ENCODE peak calls at places on chromosomes 6 and 20, in six cellular contexts. One of them, this sample, is unnamed.

GRCh38 chr20:7851031-7851490 is 89.2 kb downstream of the HAO1 start:
- DNase-seq in stimulated activated CD4-positive, alpha-beta T cell treated with anti-CD3 and anti-CD28 coated beads, Interleukin-1b, Interleukin-23, amount 100 ng/mL, for 24 hours: no peak
- DNase-seq in T-helper 17 cell: no peak
- DNase-seq in H7: no peak
- DNase-seq in activated T-cell treated with anti-CD3 and anti-CD28 coated beads, Interleukin-2, amount 50 U/mL, for 24 hours: no peak
- DNase-seq in activated CD8-positive, alpha-beta T cell treated with anti-CD3 and anti-CD28 coated beads for 36 hours: no peak
- DNase-seq in this sample: no peak

GRCh38 chr6:26175428-26176181 is 88.4 kb downstream of the HFE start:
- DNase-seq in H7: peak
- DNase-seq in stimulated activated CD4-positive, alpha-beta T cell treated with anti-CD3 and anti-CD28 coated beads, Interleukin-1b, Interleukin-23, amount 100 ng/mL, for 24 hours: no peak
- DNase-seq in activated CD8-positive, alpha-beta T cell treated with anti-CD3 and anti-CD28 coated beads for 36 hours: peak
- DNase-seq in T-helper 17 cell: no peak
- DNase-seq in activated T-cell treated with anti-CD3 and anti-CD28 coated beads, Interleukin-2, amount 50 U/mL, for 24 hours: no peak
- DNase-seq in this sample: no peak

GRCh38 chr6:87789198-87789899 is 87.3 kb upstream of the AKIRIN2 start:
- DNase-seq in H7: peak
- DNase-seq in T-helper 17 cell: no peak
- DNase-seq in stimulated activated CD4-positive, alpha-beta T cell treated with anti-CD3 and anti-CD28 coated beads, Interleukin-1b, Interleukin-23, amount 100 ng/mL, for 24 hours: no peak
- DNase-seq in activated CD8-positive, alpha-beta T cell treated with anti-CD3 and anti-CD28 coated beads for 36 hours: no peak
- DNase-seq in activated T-cell treated with anti-CD3 and anti-CD28 coated beads, Interleukin-2, amount 50 U/mL, for 24 hours: no peak
- DNase-seq in this sample: no peak

GRCh38 chr6:137112067-137112355 is 61.4 kb downstream of the IL22RA2 start:
- DNase-seq in T-helper 17 cell: no peak
- DNase-seq in activated CD8-positive, alpha-beta T cell treated with anti-CD3 and anti-CD28 coated beads for 36 hours: no peak
- DNase-seq in stimulated activated CD4-positive, alpha-beta T cell treated with anti-CD3 and anti-CD28 coated beads, Interleukin-1b, Interleukin-23, amount 100 ng/mL, for 24 hours: no peak
- DNase-seq in H7: no peak
- DNase-seq in activated T-cell treated with anti-CD3 and anti-CD28 coated beads, Interleukin-2, amount 50 U/mL, for 24 hours: no peak
- DNase-seq in this sample: no peak

GRCh38 chr6:7545509-7546369 is 4.3 kb downstream of the DSP start:
- DNase-seq in T-helper 17 cell: no peak
- DNase-seq in H7: no peak
- DNase-seq in activated CD8-positive, alpha-beta T cell treated with anti-CD3 and anti-CD28 coated beads for 36 hours: no peak
- DNase-seq in activated T-cell treated with anti-CD3 and anti-CD28 coated beads, Interleukin-2, amount 50 U/mL, for 24 hours: no peak
- DNase-seq in stimulated activated CD4-positive, alpha-beta T cell treated with anti-CD3 and anti-CD28 coated beads, Interleukin-1b, Interleukin-23, amount 100 ng/mL, for 24 hours: no peak
- DNase-seq in this sample: no peak

GRCh38 chr20:21396921-21397340 is 395 bp downstream of the NKX2-4 start:
- DNase-seq in activated CD8-positive, alpha-beta T cell treated with anti-CD3 and anti-CD28 coated beads for 36 hours: peak
- DNase-seq in H7: peak
- DNase-seq in stimulated activated CD4-positive, alpha-beta T cell treated with anti-CD3 and anti-CD28 coated beads, Interleukin-1b, Interleukin-23, amount 100 ng/mL, for 24 hours: no peak
- DNase-seq in T-helper 17 cell: peak
- DNase-seq in activated T-cell treated with anti-CD3 and anti-CD28 coated beads, Interleukin-2, amount 50 U/mL, for 24 hours: peak
- DNase-seq in this sample: peak

GRCh38 chr20:24958506-24959385 is 9.7 kb downstream of the CST7 start:
- DNase-seq in activated CD8-positive, alpha-beta T cell treated with anti-CD3 and anti-CD28 coated beads for 36 hours: no peak
- DNase-seq in activated T-cell treated with anti-CD3 and anti-CD28 coated beads, Interleukin-2, amount 50 U/mL, for 24 hours: no peak
- DNase-seq in stimulated activated CD4-positive, alpha-beta T cell treated with anti-CD3 and anti-CD28 coated beads, Interleukin-1b, Interleukin-23, amount 100 ng/mL, for 24 hours: no peak
- DNase-seq in H7: no peak
- DNase-seq in T-helper 17 cell: no peak
- DNase-seq in this sample: peak

GRCh38 chr6:30743099-30744053 is 889 bp upstream of the FLOT1 start:
- DNase-seq in activated CD8-positive, alpha-beta T cell treated with anti-CD3 and anti-CD28 coated beads for 36 hours: peak
- DNase-seq in stimulated activated CD4-positive, alpha-beta T cell treated with anti-CD3 and anti-CD28 coated beads, Interleukin-1b, Interleukin-23, amount 100 ng/mL, for 24 hours: no peak
- DNase-seq in T-helper 17 cell: no peak
- DNase-seq in H7: peak
- DNase-seq in activated T-cell treated with anti-CD3 and anti-CD28 coated beads, Interleukin-2, amount 50 U/mL, for 24 hours: peak
- DNase-seq in this sample: no peak

GRCh38 chr20:39474829-39475228 is 512.7 kb downstream of the DHX35 start:
- DNase-seq in activated CD8-positive, alpha-beta T cell treated with anti-CD3 and anti-CD28 coated beads for 36 hours: no peak
- DNase-seq in H7: no peak
- DNase-seq in activated T-cell treated with anti-CD3 and anti-CD28 coated beads, Interleukin-2, amount 50 U/mL, for 24 hours: no peak
- DNase-seq in stimulated activated CD4-positive, alpha-beta T cell treated with anti-CD3 and anti-CD28 coated beads, Interleukin-1b, Interleukin-23, amount 100 ng/mL, for 24 hours: no peak
- DNase-seq in T-helper 17 cell: no peak
- DNase-seq in this sample: no peak